ENCODE peak calls at places on chromosomes 11 and 22, in six cellular contexts. One of them, this sample, is unnamed. For H3K36me3, the result is how much of the 10 kb centered on the place peaks cover.

GRCh38 chr11:47766363-47767227 is 546 bp downstream of the FNBP4 start:
- DNase-seq in neuronal stem cell: peak
- DNase-seq in IMR-90: peak
- DNase-seq in mesendoderm: peak
- DNase-seq in mesenchymal stem cell: peak
- DNase-seq in H1: no peak
- DNase-seq in this sample: peak

GRCh38 chr11:15519911-15520310 is 405.2 kb downstream of the INSC start:
- DNase-seq in neuronal stem cell: no peak
- DNase-seq in IMR-90: no peak
- DNase-seq in mesendoderm: no peak
- DNase-seq in mesenchymal stem cell: no peak
- DNase-seq in H1: no peak
- DNase-seq in this sample: no peak

GRCh38 chr11:2790581-2790925 is 90.8 kb upstream of the KCNQ1OT1 start:
- DNase-seq in neuronal stem cell: no peak
- DNase-seq in IMR-90: no peak
- DNase-seq in mesendoderm: no peak
- DNase-seq in mesenchymal stem cell: no peak
- DNase-seq in H1: peak
- DNase-seq in this sample: no peak

GRCh38 chr11:44120169-44120568 is 24.7 kb downstream of the EXT2 start:
- DNase-seq in neuronal stem cell: no peak
- DNase-seq in IMR-90: no peak
- DNase-seq in mesendoderm: peak
- DNase-seq in mesenchymal stem cell: no peak
- DNase-seq in H1: no peak
- DNase-seq in this sample: peak

GRCh38 chr11:102730036-102730815 is 5.5 kb upstream of the MMP8 start:
- DNase-seq in neuronal stem cell: no peak
- DNase-seq in IMR-90: peak
- DNase-seq in mesendoderm: no peak
- DNase-seq in mesenchymal stem cell: peak
- DNase-seq in H1: no peak
- DNase-seq in this sample: no peak

GRCh38 chr11:6737872-6738466 is 33.8 kb downstream of the OR2AG2 start:
- DNase-seq in neuronal stem cell: no peak
- DNase-seq in IMR-90: peak
- DNase-seq in mesendoderm: peak
- DNase-seq in mesenchymal stem cell: peak
- DNase-seq in H1: peak
- DNase-seq in this sample: peak

GRCh38 chr11:8282621-8283509 is 19.2 kb upstream of the LMO1 start:
- DNase-seq in neuronal stem cell: no peak
- DNase-seq in IMR-90: no peak
- DNase-seq in mesendoderm: peak
- DNase-seq in mesenchymal stem cell: no peak
- DNase-seq in H1: peak
- DNase-seq in this sample: no peak

GRCh38 chr22:48065852-48066251 is 1303.4 kb downstream of the TBC1D22A start:
- DNase-seq in neuronal stem cell: no peak
- DNase-seq in IMR-90: no peak
- DNase-seq in mesendoderm: no peak
- DNase-seq in mesenchymal stem cell: no peak
- DNase-seq in H1: no peak
- DNase-seq in this sample: no peak

GRCh38 chr11:3370268-3370870 is 8.6 kb downstream of the ZNF195 start:
- DNase-seq in neuronal stem cell: no peak
- DNase-seq in IMR-90: no peak
- DNase-seq in mesendoderm: no peak
- DNase-seq in mesenchymal stem cell: no peak
- DNase-seq in H1: no peak
- DNase-seq in this sample: no peak

GRCh38 chr11:41282436-41282835 is 177.0 kb downstream of the LRRC4C start:
- DNase-seq in neuronal stem cell: no peak
- DNase-seq in IMR-90: no peak
- DNase-seq in mesendoderm: no peak
- DNase-seq in mesenchymal stem cell: no peak
- DNase-seq in H1: no peak
- DNase-seq in this sample: no peak

GRCh38 chr11:18383388-18384156 is 10.8 kb upstream of the LDHA start:
- DNase-seq in neuronal stem cell: no peak
- DNase-seq in IMR-90: peak
- DNase-seq in mesendoderm: peak
- DNase-seq in mesenchymal stem cell: peak
- DNase-seq in H1: no peak
- DNase-seq in this sample: peak

GRCh38 chr11:100855466-100856067 is 168.5 kb downstream of the ARHGAP42 start:
- DNase-seq in neuronal stem cell: no peak
- DNase-seq in IMR-90: peak
- DNase-seq in mesendoderm: peak
- DNase-seq in mesenchymal stem cell: peak
- DNase-seq in H1: no peak
- DNase-seq in this sample: peak

GRCh38 chr11:134846776-134847722 is 435.0 kb upstream of the B3GAT1 start:
- DNase-seq in neuronal stem cell: no peak
- DNase-seq in IMR-90: no peak
- DNase-seq in mesendoderm: no peak
- DNase-seq in mesenchymal stem cell: no peak
- DNase-seq in H1: peak
- DNase-seq in this sample: no peak

GRCh38 chr11:62708423-62709261 is 1.2 kb downstream of the GNG3 start:
- DNase-seq in neuronal stem cell: no peak
- DNase-seq in IMR-90: no peak
- DNase-seq in mesendoderm: peak
- DNase-seq in mesenchymal stem cell: no peak
- DNase-seq in H1: peak
- DNase-seq in this sample: no peak

GRCh38 chr11:111765984-111766833 is at the start of gene PPP2R1B:
- DNase-seq in neuronal stem cell: peak
- DNase-seq in IMR-90: peak
- DNase-seq in mesendoderm: peak
- DNase-seq in mesenchymal stem cell: peak
- DNase-seq in H1: peak
- DNase-seq in this sample: peak

GRCh38 chr22:17114173-17114957 is 6.8 kb downstream of the TMEM121B start:
- DNase-seq in neuronal stem cell: no peak
- DNase-seq in IMR-90: no peak
- DNase-seq in mesendoderm: no peak
- DNase-seq in mesenchymal stem cell: no peak
- DNase-seq in H1: no peak
- DNase-seq in this sample: no peak

GRCh38 chr22:42018224-42018623 is 19.6 kb downstream of the WBP2NL start:
- DNase-seq in neuronal stem cell: no peak
- DNase-seq in IMR-90: no peak
- DNase-seq in mesendoderm: no peak
- DNase-seq in mesenchymal stem cell: no peak
- DNase-seq in H1: no peak
- DNase-seq in this sample: no peak

GRCh38 chr22:46149998-46150549 is at the start of gene PPARA:
- DNase-seq in neuronal stem cell: peak
- DNase-seq in IMR-90: peak
- DNase-seq in mesendoderm: peak
- DNase-seq in mesenchymal stem cell: peak
- DNase-seq in H1: peak
- DNase-seq in this sample: peak

GRCh38 chr11:5690736-5691135 is 1.1 kb downstream of the TRIM22 start:
- DNase-seq in neuronal stem cell: no peak
- DNase-seq in IMR-90: peak
- DNase-seq in mesendoderm: no peak
- DNase-seq in mesenchymal stem cell: peak
- DNase-seq in H1: no peak
- DNase-seq in this sample: peak

DNA sequence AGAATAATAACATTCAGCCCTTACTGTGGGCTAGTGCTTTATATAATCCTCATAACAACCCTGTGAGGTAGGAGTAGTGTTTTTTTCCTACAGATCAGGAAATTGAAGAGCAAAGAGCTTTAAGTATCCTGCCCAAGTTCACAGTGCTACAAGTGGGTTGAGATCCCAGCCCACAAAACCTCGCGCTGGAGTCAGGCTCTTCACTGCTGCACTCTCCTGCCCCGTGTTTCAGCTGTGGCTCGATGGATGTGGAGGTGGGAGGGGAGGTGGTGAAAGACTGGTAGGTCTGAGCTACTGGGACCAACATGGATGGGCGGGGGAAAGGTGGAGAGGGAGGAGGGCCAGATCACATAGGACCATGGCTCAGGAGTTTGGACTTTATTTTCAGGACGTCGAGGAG is 6.1 kb downstream of the ZNF408 start:
- DNase-seq in neuronal stem cell: no peak
- DNase-seq in IMR-90: no peak
- DNase-seq in mesendoderm: no peak
- DNase-seq in mesenchymal stem cell: no peak
- DNase-seq in H1: no peak
- DNase-seq in this sample: no peak
- H3K36me3 ChIP-seq in neuronal stem cell: half or more
- H3K36me3 ChIP-seq in IMR-90: under half
- H3K36me3 ChIP-seq in mesendoderm: under half
- H3K36me3 ChIP-seq in mesenchymal stem cell: half or more
- H3K36me3 ChIP-seq in H1: under half
- H3K36me3 ChIP-seq in this sample: under half

GRCh38 chr11:119334173-119334930 is at the start of gene RNF26:
- DNase-seq in neuronal stem cell: peak
- DNase-seq in IMR-90: peak
- DNase-seq in mesendoderm: peak
- DNase-seq in mesenchymal stem cell: peak
- DNase-seq in H1: peak
- DNase-seq in this sample: peak
- H2BK5ac ChIP-seq in neuronal stem cell: peak
- H2BK5ac ChIP-seq in IMR-90: peak
- H2BK5ac ChIP-seq in mesendoderm: no peak
- H2BK5ac ChIP-seq in mesenchymal stem cell: no peak
- H2BK5ac ChIP-seq in H1: peak
- H2BK5ac ChIP-seq in this sample: peak

GRCh38 chr11:128516886-128517285 is 70.5 kb downstream of the ETS1 start:
- DNase-seq in neuronal stem cell: no peak
- DNase-seq in IMR-90: no peak
- DNase-seq in mesendoderm: no peak
- DNase-seq in mesenchymal stem cell: no peak
- DNase-seq in H1: no peak
- DNase-seq in this sample: no peak
- H3K36me3 ChIP-seq in neuronal stem cell: under half
- H3K36me3 ChIP-seq in IMR-90: under half
- H3K36me3 ChIP-seq in mesendoderm: under half
- H3K36me3 ChIP-seq in mesenchymal stem cell: under half
- H3K36me3 ChIP-seq in H1: under half
- H3K36me3 ChIP-seq in this sample: under half

GRCh38 chr11:68751331-68751856 is at the start of gene TESMIN:
- DNase-seq in neuronal stem cell: peak
- DNase-seq in IMR-90: peak
- DNase-seq in mesendoderm: peak
- DNase-seq in mesenchymal stem cell: peak
- DNase-seq in H1: peak
- DNase-seq in this sample: peak

GRCh38 chr11:68750988-68751325 is 363 bp downstream of the TESMIN start:
- DNase-seq in neuronal stem cell: no peak
- DNase-seq in IMR-90: no peak
- DNase-seq in mesendoderm: no peak
- DNase-seq in mesenchymal stem cell: no peak
- DNase-seq in H1: no peak
- DNase-seq in this sample: no peak

GRCh38 chr11:68749061-68749491 is 2.2 kb downstream of the TESMIN start:
- DNase-seq in neuronal stem cell: peak
- DNase-seq in IMR-90: peak
- DNase-seq in mesendoderm: no peak
- DNase-seq in mesenchymal stem cell: no peak
- DNase-seq in H1: no peak
- DNase-seq in this sample: peak

GRCh38 chr11:68749501-68750196 is 1.7 kb downstream of the TESMIN start:
- DNase-seq in neuronal stem cell: peak
- DNase-seq in IMR-90: peak
- DNase-seq in mesendoderm: peak
- DNase-seq in mesenchymal stem cell: peak
- DNase-seq in H1: no peak
- DNase-seq in this sample: no peak

DNA sequence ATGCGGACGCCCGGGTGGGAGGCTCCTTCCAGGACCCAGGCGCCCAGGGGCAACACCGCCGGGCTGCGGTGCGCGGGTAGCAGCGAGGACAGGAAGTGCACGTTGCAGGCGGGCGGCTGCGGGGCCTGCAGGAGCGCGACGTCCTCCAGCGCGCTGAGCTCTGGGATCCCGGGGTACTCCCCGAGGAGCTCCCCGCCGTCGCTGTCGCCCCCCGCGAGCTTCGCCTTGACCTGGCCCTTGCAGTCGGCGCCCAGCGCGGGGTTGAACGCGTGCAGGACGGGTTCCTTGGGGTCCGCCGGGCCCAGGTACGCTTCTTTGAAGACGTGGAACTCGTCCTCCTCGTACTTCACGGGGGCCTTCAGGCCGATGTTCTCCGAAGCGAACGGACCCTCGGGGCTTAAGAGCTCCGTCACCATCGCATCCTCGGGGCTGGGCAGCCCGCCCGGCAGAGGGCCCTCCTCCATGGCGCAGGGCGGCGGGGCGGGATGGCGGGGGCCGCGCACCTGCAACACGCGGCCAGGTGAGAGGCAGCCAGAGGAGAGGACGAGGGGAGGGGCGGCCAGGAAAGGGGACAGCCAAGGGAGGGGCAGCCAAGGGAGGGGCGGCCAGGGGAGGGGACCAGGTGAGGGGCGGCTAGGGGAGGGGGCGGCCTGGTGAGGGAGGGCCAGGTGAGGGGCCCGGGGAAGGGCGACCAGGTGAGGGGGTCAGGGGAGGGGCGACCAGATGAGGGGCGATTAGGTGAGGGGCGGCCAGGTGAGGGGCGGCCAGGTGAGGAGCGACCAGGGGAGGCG is 928 bp downstream of the TESMIN start:
- DNase-seq in neuronal stem cell: peak
- DNase-seq in IMR-90: no peak
- DNase-seq in mesendoderm: peak
- DNase-seq in mesenchymal stem cell: no peak
- DNase-seq in H1: peak
- DNase-seq in this sample: peak
- H2BK5ac ChIP-seq in neuronal stem cell: no peak
- H2BK5ac ChIP-seq in IMR-90: no peak
- H2BK5ac ChIP-seq in mesendoderm: peak
- H2BK5ac ChIP-seq in mesenchymal stem cell: no peak
- H2BK5ac ChIP-seq in H1: peak
- H2BK5ac ChIP-seq in this sample: no peak

DNA sequence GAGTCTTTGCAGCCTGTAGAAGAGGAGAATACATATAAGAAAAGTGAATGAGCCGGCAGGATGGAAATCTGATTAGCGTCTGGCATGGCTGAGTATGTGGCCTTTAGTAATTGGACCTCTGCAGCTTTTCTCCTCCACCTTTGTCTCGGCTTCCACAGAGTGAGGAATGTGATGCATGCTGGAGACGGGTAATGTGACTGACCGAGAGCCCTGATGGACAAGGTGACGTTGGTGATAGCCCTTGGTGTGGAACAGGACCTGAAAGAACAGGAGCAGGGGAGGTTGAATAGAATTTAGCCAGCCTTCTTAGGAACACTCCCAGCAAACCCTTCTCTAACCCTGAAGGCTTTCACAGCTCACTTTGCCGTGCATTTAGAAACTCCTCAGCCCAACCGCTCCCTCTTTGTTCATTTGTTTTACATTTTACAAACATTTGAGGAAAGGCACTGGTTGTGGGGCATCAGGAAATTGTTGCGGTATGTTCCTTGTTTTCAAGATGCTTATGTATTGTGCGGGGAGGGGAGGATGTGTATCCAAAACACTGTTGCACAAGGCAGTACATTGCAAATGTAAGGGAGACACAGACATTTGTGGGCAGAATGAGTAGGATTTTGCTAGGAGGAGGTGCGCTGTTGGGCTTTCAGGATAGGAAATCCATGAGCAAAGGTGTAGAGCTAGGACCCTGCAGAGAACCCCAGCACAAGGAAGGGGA is 6.9 kb downstream of the GTPBP1 start:
- DNase-seq in neuronal stem cell: peak
- DNase-seq in IMR-90: no peak
- DNase-seq in mesendoderm: peak
- DNase-seq in mesenchymal stem cell: no peak
- DNase-seq in H1: no peak
- DNase-seq in this sample: no peak
- H3K36me3 ChIP-seq in neuronal stem cell: half or more
- H3K36me3 ChIP-seq in IMR-90: under half
- H3K36me3 ChIP-seq in mesendoderm: under half
- H3K36me3 ChIP-seq in mesenchymal stem cell: half or more
- H3K36me3 ChIP-seq in H1: under half
- H3K36me3 ChIP-seq in this sample: under half

This sample was measured in trophoblast cell.